ENCODE peak calls at places on chromosome X, in eight cellular contexts. Y is cardiac muscle cell, U is cardiac fibroblast, R is left lung, D is psoas muscle, M is nephron progenitor cell, C is astrocyte of the cerebellum, J is body of pancreas. W is an unnamed sample.

GRCh38 chrX:30620980-30621716 is 32.1 kb upstream of the GK start:
- DNase-seq in Y (no peak), U (peak), R (no peak), D (no peak), M (no peak), C (peak), J (no peak), W (peak)

GRCh38 chrX:133254666-133255065 is 36.5 kb upstream of the TFDP3 start:
- DNase-seq in Y (no peak), U (no peak), R (no peak), D (no peak), M (no peak), C (no peak), J (no peak), W (peak)

GRCh38 chrX:53122013-53122412 is 28.1 kb downstream of the KANTR start:
- DNase-seq in Y (no peak), U (peak), R (no peak), D (no peak), M (no peak), C (no peak), J (no peak), W (no peak)

GRCh38 chrX:122135070-122135469 is 1049.0 kb upstream of the GRIA3 start:
- DNase-seq in Y (no peak), U (no peak), R (no peak), D (no peak), M (no peak), C (no peak), J (no peak), W (no peak)

GRCh38 chrX:129556806-129557315 is 16.8 kb downstream of the OCRL start:
- DNase-seq in Y (no peak), U (no peak), R (no peak), D (no peak), M (no peak), C (no peak), J (no peak), W (no peak)

GRCh38 chrX:151896734-151897474 is 15.8 kb upstream of the MAGEA4 start:
- DNase-seq in Y (no peak), U (peak), R (no peak), D (no peak), M (no peak), C (peak), J (no peak), W (peak)

GRCh38 chrX:106999002-106999975 is 723 bp downstream of the MORC4 start:
- DNase-seq in Y (peak), U (peak), R (peak), D (peak), M (peak), C (peak), J (peak), W (peak)

GRCh38 chrX:109911046-109911445 is 91.9 kb upstream of the TMEM164 start:
- DNase-seq in Y (no peak), U (peak), R (no peak), D (no peak), M (no peak), C (no peak), J (no peak), W (no peak)

GRCh38 chrX:16119353-16120220 is 3.8 kb upstream of the GRPR start:
- DNase-seq in Y (no peak), U (no peak), R (no peak), D (no peak), M (no peak), C (no peak), J (no peak), W (no peak)

GRCh38 chrX:71619193-71619592 is 882 bp upstream of the CXCR3 start:
- DNase-seq in Y (no peak), U (no peak), R (no peak), D (no peak), M (no peak), C (no peak), J (no peak), W (no peak)

GRCh38 chrX:2501246-2502102 is 698 bp upstream of the DHRSX start:
- DNase-seq in Y (no peak), U (no peak), R (no peak), D (no peak), M (peak), C (no peak), J (no peak), W (no peak)

GRCh38 chrX:10783451-10783995 is 163.1 kb upstream of the MID1 start:
- DNase-seq in Y (no peak), U (no peak), R (no peak), D (no peak), M (no peak), C (no peak), J (no peak), W (no peak)

GRCh38 chrX:118644378-118644777 is 83.0 kb upstream of the IL13RA1 start:
- DNase-seq in Y (peak), U (peak), R (no peak), D (no peak), M (no peak), C (peak), J (no peak), W (peak)
- TF ChIP-seq CTCF in Y (peak), U (peak), R (no peak), D (peak), M (no peak), C (peak), J (peak), W (peak)

GRCh38 chrX:96183843-96184242 is 500.8 kb upstream of the DIAPH2 start:
- DNase-seq in Y (no peak), U (peak), R (no peak), D (no peak), M (no peak), C (no peak), J (no peak), W (no peak)
- TF ChIP-seq CTCF in Y (peak), U (peak), R (no peak), D (peak), M (peak), C (peak), J (no peak), W (peak)

DNA sequence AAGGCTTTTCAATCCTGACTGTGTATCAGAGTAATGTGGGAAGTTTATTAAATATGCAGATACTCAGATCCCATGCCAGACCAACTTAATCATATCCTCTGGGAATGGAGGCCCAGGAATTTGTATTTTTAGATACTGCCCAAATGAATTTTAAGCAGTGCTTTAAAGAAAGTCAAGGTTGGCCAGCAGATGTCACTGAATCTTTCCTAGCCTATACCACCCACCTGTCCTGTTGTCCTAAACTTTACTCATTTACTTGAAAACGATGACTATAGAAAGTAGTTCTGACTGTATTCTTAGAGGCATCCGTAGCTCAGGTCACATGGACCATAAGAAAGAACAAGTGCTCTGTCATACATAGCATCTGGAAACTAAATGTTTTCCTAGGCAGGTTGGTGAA is 79.9 kb downstream of the AMOT start:
- DNase-seq in Y (no peak), U (no peak), R (no peak), D (no peak), M (no peak), C (no peak), J (no peak), W (no peak)
- TF ChIP-seq CTCF in Y (no peak), U (no peak), R (no peak), D (peak), M (no peak), C (peak), J (no peak), W (no peak)

GRCh38 chrX:83004012-83004411 is 504.1 kb upstream of the POU3F4 start:
- DNase-seq in Y (no peak), U (no peak), R (no peak), D (no peak), M (no peak), C (no peak), J (no peak), W (no peak)

GRCh38 chrX:83008415-83008814 is 499.7 kb upstream of the POU3F4 start:
- DNase-seq in Y (no peak), U (no peak), R (no peak), D (no peak), M (no peak), C (no peak), J (no peak), W (peak)
- TF ChIP-seq CTCF in Y (no peak), U (peak), R (no peak), D (peak), M (peak), C (peak), J (no peak), W (peak)

GRCh38 chrX:23919148-23919547 is 11.3 kb downstream of the CXorf58 start:
- DNase-seq in Y (no peak), U (no peak), R (no peak), D (no peak), M (no peak), C (no peak), J (no peak), W (no peak)

GRCh38 chrX:23919706-23920320 is 12.0 kb downstream of the CXorf58 start:
- DNase-seq in Y (no peak), U (peak), R (no peak), D (no peak), M (no peak), C (no peak), J (no peak), W (no peak)
- TF ChIP-seq CTCF in Y (peak), U (no peak), R (no peak), D (no peak), M (no peak), C (no peak), J (no peak), W (no peak)

GRCh38 chrX:41452972-41453371 is 5.8 kb downstream of the NYX start:
- DNase-seq in Y (no peak), U (peak), R (no peak), D (no peak), M (no peak), C (peak), J (no peak), W (no peak)

GRCh38 chrX:41452565-41452964 is 5.4 kb downstream of the NYX start:
- DNase-seq in Y (no peak), U (no peak), R (no peak), D (no peak), M (no peak), C (no peak), J (no peak), W (no peak)

GRCh38 chrX:41459714-41460113 is 12.6 kb downstream of the NYX start:
- DNase-seq in Y (no peak), U (no peak), R (no peak), D (no peak), M (no peak), C (no peak), J (no peak), W (no peak)

DNA sequence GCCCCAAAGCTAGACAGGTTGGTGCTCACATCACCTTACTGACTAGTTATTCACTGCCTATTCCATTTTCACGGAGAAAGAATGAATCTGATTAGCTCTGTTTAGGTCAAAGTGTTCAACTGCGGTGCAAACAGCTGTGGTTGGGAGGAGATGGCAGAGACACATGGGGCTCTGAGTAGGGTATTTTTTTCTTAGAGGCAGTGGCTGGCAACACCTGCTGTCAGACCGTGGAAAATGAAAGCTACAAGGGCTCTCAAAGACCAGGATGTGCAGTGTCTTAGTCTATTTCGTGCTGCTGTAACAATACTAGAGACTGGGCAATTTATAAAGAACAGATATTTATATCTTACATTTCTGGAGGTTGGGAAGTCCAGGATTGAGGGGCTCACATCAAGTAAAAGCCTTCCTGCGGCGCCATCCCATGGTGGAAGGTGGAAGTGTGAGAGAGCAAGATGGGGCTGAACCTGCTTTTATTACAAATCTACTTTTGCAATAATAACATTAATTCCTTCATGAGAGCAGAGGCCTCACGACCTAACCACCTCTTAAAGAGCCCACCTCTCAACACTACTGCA is 10.6 kb downstream of the NYX start:
- DNase-seq in Y (no peak), U (peak), R (no peak), D (no peak), M (no peak), C (no peak), J (no peak), W (no peak)
- TF ChIP-seq CTCF in Y (peak), U (peak), R (no peak), D (no peak), M (no peak), C (peak), J (no peak), W (no peak)

DNA sequence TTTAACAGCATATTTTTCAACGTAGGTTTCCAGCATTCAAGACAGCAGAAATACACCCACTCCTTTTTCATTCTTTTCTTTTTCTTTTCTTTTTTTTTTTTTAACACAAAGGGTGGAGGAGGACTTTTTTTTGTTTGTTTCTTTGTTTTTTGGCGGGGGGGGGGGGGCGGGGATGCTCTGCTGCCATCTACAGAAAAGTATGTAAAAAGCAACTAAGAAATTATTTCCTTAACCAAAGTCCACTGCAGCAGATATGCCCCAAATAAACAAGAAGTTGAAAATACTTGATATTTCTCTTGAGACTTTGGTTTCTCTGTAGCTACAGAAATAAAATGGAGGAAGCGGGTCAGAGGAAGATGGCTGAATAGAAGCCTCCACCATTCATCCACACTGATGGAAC is 63.2 kb upstream of the PBDC1 start:
- DNase-seq in Y (no peak), U (no peak), R (no peak), D (no peak), M (no peak), C (no peak), J (no peak), W (no peak)
- TF ChIP-seq CTCF in Y (no peak), U (no peak), R (no peak), D (no peak), M (no peak), C (no peak), J (no peak), W (no peak)

DNA sequence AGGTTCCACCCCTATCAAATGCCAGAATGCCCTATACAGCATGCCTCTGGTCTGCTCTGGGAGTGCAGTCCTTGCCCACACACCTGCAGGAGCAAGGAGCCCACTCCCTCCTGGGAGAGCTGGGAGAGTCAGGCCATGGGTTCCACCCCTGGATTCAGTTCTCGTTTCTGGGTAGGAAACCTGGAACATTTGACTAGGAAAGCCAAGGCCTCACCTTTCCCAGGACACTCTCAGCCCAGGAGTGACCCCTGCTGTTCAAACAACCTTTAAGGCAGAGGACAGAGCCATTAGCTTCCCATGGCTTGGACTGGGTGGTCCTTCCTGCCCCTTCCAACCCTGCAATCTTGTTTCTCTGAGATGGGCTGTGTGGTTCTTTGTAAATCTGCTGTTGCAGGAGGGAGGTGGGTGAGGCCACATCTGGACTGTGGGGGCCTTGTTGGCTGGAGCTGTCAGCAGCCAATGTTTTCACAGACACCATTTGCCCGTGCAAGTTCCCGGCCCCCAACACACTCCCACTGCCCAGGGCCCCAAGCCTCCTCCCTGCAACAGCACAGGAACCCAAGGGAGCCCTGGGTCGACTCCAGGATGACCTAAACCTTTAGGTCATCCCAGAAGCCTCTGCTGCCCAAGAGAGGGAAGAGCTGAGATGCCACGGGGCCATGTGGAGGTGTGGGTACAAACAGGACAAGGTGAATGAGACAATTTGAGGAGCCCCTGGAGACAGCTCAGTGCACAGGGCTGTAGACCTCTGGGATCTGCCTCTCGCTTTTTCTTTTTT is 104.4 kb downstream of the PJA1 start:
- DNase-seq in Y (peak), U (peak), R (no peak), D (no peak), M (peak), C (no peak), J (peak), W (peak)
- TF ChIP-seq CTCF in Y (peak), U (peak), R (no peak), D (peak), M (peak), C (peak), J (peak), W (peak)

GRCh38 chrX:108362026-108362425 is 76.2 kb downstream of the COL4A6 start:
- DNase-seq in Y (no peak), U (no peak), R (no peak), D (no peak), M (no peak), C (no peak), J (no peak), W (peak)

GRCh38 chrX:108361316-108361715 is 76.9 kb downstream of the COL4A6 start:
- DNase-seq in Y (no peak), U (peak), R (no peak), D (no peak), M (no peak), C (no peak), J (no peak), W (no peak)

DNA sequence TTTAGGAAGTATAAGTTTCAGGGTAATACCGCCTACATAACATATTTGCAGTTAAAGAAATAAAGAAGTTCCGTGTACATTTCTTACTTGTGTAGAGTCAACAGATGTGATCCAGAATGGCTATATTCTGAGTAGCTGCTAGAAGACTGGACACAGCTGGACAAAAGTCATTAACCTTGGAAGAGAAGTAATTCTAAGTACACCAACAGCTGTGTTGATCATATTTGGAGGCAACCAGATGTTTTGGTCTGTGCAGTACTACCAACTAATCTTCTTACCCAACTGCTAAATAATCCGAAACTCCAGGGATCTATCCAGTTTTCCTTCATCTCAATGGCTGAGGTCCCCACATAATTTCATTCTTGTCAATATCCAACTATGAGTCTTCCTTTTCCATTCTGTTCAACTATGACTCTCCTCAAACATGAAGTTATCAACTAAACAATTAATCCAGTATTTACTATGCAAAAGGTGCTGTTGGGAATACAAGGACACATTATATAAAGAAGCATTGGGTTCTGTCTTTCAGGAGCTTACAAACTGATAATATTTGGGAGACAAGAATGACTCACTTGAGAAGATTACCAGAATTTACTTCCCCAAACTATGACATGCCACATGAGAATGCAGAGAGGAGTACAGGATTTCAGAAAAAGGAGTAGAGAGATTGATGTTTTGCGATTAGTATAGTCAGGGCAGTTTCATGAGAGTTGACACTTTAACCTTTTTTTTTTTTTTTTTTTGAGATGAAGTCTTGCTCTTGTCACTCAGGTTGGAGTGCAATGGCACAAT is 78.2 kb downstream of the COL4A6 start:
- DNase-seq in Y (no peak), U (peak), R (no peak), D (no peak), M (no peak), C (no peak), J (no peak), W (peak)
- TF ChIP-seq CTCF in Y (no peak), U (no peak), R (no peak), D (no peak), M (no peak), C (no peak), J (no peak), W (no peak)

DNA sequence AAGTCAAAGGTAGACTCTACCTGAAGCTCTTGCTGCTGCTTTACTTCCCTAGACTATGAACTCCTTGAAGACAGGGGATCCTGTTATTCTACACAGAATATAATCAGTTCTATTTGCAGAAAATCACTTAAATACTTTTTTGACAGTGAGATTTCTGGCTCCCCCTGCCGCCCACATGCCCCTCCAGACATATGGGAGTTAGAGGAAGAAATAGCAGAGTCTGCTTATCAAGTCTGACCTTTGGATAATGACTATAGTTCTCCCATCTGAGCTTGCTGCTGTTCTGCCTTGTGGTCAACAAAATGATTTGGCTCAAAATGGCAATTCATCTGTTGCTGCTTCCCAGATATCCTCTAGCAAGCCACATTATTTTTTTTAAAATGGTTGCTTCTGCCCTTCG is 101.1 kb downstream of the ENOX2 start:
- DNase-seq in Y (no peak), U (peak), R (no peak), D (no peak), M (no peak), C (no peak), J (no peak), W (no peak)
- TF ChIP-seq CTCF in Y (peak), U (no peak), R (no peak), D (no peak), M (no peak), C (no peak), J (no peak), W (no peak)

W was measured in epithelial cell of esophagus.